ENCODE peak calls at places on chromosome 5, in four cellular contexts. One of them, this sample, is unnamed.

GRCh38 chr5:67493676-67494075 is 297.1 kb upstream of the CD180 start:
- DNase-seq in epithelial cell of esophagus: peak; percentile 46
- DNase-seq in frontal cortex: peak; percentile 34
- DNase-seq in hypothalamus: peak; percentile 72
- DNase-seq in this sample: no peak

GRCh38 chr5:101942321-101942882 is 353.7 kb downstream of the SLCO4C1 start:
- DNase-seq in epithelial cell of esophagus: peak; percentile 56
- DNase-seq in frontal cortex: no peak
- DNase-seq in hypothalamus: peak; percentile 4
- DNase-seq in this sample: peak; percentile 21

GRCh38 chr5:132455614-132456115 is 34.9 kb downstream of the IRF1 start:
- DNase-seq in epithelial cell of esophagus: no peak
- DNase-seq in frontal cortex: no peak
- DNase-seq in hypothalamus: no peak
- DNase-seq in this sample: no peak

GRCh38 chr5:174412374-174412773 is 312.0 kb upstream of the MSX2 start:
- DNase-seq in epithelial cell of esophagus: no peak
- DNase-seq in frontal cortex: no peak
- DNase-seq in hypothalamus: no peak
- DNase-seq in this sample: no peak

GRCh38 chr5:52767766-52768480 is 19.8 kb upstream of the ITGA1 start:
- DNase-seq in epithelial cell of esophagus: peak; percentile 9
- DNase-seq in frontal cortex: no peak
- DNase-seq in hypothalamus: no peak
- DNase-seq in this sample: no peak

GRCh38 chr5:984774-985173 is 23.8 kb upstream of the NKD2 start:
- DNase-seq in epithelial cell of esophagus: no peak
- DNase-seq in frontal cortex: no peak
- DNase-seq in hypothalamus: no peak
- DNase-seq in this sample: no peak

GRCh38 chr5:80796861-80797260 is 142.1 kb upstream of the DHFR start:
- DNase-seq in epithelial cell of esophagus: no peak
- DNase-seq in frontal cortex: peak; percentile 5
- DNase-seq in hypothalamus: no peak
- DNase-seq in this sample: no peak

GRCh38 chr5:181159286-181160143 is 12.1 kb downstream of the OR2V2 start:
- DNase-seq in epithelial cell of esophagus: peak; percentile 83
- DNase-seq in frontal cortex: peak; percentile 82
- DNase-seq in hypothalamus: peak; percentile 91
- DNase-seq in this sample: peak; percentile 58

GRCh38 chr5:82975396-82975795 is 101.8 kb downstream of the TMEM167A start:
- DNase-seq in epithelial cell of esophagus: no peak
- DNase-seq in frontal cortex: no peak
- DNase-seq in hypothalamus: no peak
- DNase-seq in this sample: no peak

GRCh38 chr5:113166710-113167366 is 190.2 kb downstream of the DCP2 start:
- DNase-seq in epithelial cell of esophagus: peak; percentile 98
- DNase-seq in frontal cortex: no peak
- DNase-seq in hypothalamus: no peak
- DNase-seq in this sample: peak; percentile 98

GRCh38 chr5:31366941-31367340 is 165.0 kb downstream of the DROSHA start:
- DNase-seq in epithelial cell of esophagus: no peak
- DNase-seq in frontal cortex: no peak
- DNase-seq in hypothalamus: no peak
- DNase-seq in this sample: no peak

GRCh38 chr5:44603496-44604272 is 205.1 kb upstream of the MRPS30 start:
- DNase-seq in epithelial cell of esophagus: peak; percentile 15
- DNase-seq in frontal cortex: no peak
- DNase-seq in hypothalamus: no peak
- DNase-seq in this sample: peak; percentile 22

GRCh38 chr5:154117930-154118329 is 72.6 kb upstream of the GALNT10 start:
- DNase-seq in epithelial cell of esophagus: no peak
- DNase-seq in frontal cortex: no peak
- DNase-seq in hypothalamus: no peak
- DNase-seq in this sample: no peak

GRCh38 chr5:33588654-33589372 is 148.0 kb downstream of the TARS1 start:
- DNase-seq in epithelial cell of esophagus: peak; percentile 28
- DNase-seq in frontal cortex: no peak
- DNase-seq in hypothalamus: no peak
- DNase-seq in this sample: no peak

GRCh38 chr5:154467655-154468354 is 10.2 kb downstream of the HAND1 start:
- DNase-seq in epithelial cell of esophagus: peak; percentile 72
- DNase-seq in frontal cortex: peak; percentile 81
- DNase-seq in hypothalamus: peak; percentile 81
- DNase-seq in this sample: no peak

GRCh38 chr5:137296213-137296702 is 202.9 kb downstream of the SPOCK1 start:
- DNase-seq in epithelial cell of esophagus: no peak
- DNase-seq in frontal cortex: no peak
- DNase-seq in hypothalamus: no peak
- DNase-seq in this sample: no peak

GRCh38 chr5:96176022-96176421 is 214.4 kb upstream of the ELL2 start:
- DNase-seq in epithelial cell of esophagus: no peak
- DNase-seq in frontal cortex: no peak
- DNase-seq in hypothalamus: no peak
- DNase-seq in this sample: no peak

GRCh38 chr5:37860206-37860605 is 20.4 kb upstream of the GDNF start:
- DNase-seq in epithelial cell of esophagus: no peak
- DNase-seq in frontal cortex: no peak
- DNase-seq in hypothalamus: no peak
- DNase-seq in this sample: no peak

GRCh38 chr5:134878403-134878802 is 4.2 kb downstream of the TXNDC15 start:
- DNase-seq in epithelial cell of esophagus: no peak
- DNase-seq in frontal cortex: no peak
- DNase-seq in hypothalamus: no peak
- DNase-seq in this sample: no peak

GRCh38 chr5:176784218-176785165 is 25.9 kb upstream of the UNC5A start:
- DNase-seq in epithelial cell of esophagus: peak; percentile 97
- DNase-seq in frontal cortex: no peak
- DNase-seq in hypothalamus: no peak
- DNase-seq in this sample: peak; percentile 97